ENCODE peak calls at places on chromosomes 3 and 15, in eight cellular contexts. Q is CD4-positive, alpha-beta T cell; Y is spleen; S is A549; U is WERI-Rb-1; L is Calu3; R is uterus; G is foreskin fibroblast. J is an unnamed sample.

GRCh38 chr3:70984756-70985155 is 598.8 kb downstream of the FOXP1 start:
- DNase-seq in Q (no peak), Y (no peak), S (no peak), U (no peak), L (no peak), R (no peak), G (peak), J (no peak)

GRCh38 chr3:27659279-27660021 is 62.7 kb downstream of the EOMES start:
- DNase-seq in Q (peak), Y (no peak), S (peak), U (peak), L (peak), R (peak), G (peak), J (no peak)

GRCh38 chr15:77632760-77633133 is at the start of gene LINGO1:
- DNase-seq in Q (no peak), Y (no peak), S (peak), U (no peak), L (peak), R (no peak), G (peak), J (no peak)

GRCh38 chr3:13878711-13879101 is 1.2 kb downstream of the WNT7A start:
- DNase-seq in Q (no peak), Y (no peak), S (peak), U (peak), L (peak), R (no peak), G (no peak), J (no peak)

GRCh38 chr3:98893740-98894139 is 7.8 kb downstream of the DCBLD2 start:
- DNase-seq in Q (no peak), Y (no peak), S (no peak), U (peak), L (no peak), R (no peak), G (peak), J (no peak)

GRCh38 chr3:48966876-48967361 is 23.1 kb upstream of the P4HTM start:
- DNase-seq in Q (no peak), Y (no peak), S (no peak), U (no peak), L (no peak), R (no peak), G (no peak), J (no peak)

GRCh38 chr3:17973559-17973906 is 231.1 kb upstream of the TBC1D5 start:
- DNase-seq in Q (no peak), Y (no peak), S (no peak), U (no peak), L (no peak), R (no peak), G (no peak), J (no peak)

GRCh38 chr15:60766391-60767128 is 287.6 kb upstream of the ICE2 start:
- DNase-seq in Q (no peak), Y (no peak), S (no peak), U (no peak), L (no peak), R (no peak), G (no peak), J (no peak)

GRCh38 chr3:24181256-24181655 is 236.2 kb downstream of the NR1D2 start:
- DNase-seq in Q (no peak), Y (no peak), S (no peak), U (no peak), L (peak), R (no peak), G (no peak), J (no peak)

GRCh38 chr3:18424213-18424861 is 802 bp downstream of the SATB1 start:
- DNase-seq in Q (no peak), Y (peak), S (no peak), U (peak), L (no peak), R (peak), G (no peak), J (no peak)

GRCh38 chr3:150292891-150293290 is 115.2 kb upstream of the TSC22D2 start:
- DNase-seq in Q (no peak), Y (no peak), S (no peak), U (no peak), L (no peak), R (no peak), G (peak), J (no peak)

GRCh38 chr15:90845201-90845949 is 23.0 kb upstream of the FURIN start:
- DNase-seq in Q (no peak), Y (peak), S (peak), U (no peak), L (no peak), R (no peak), G (peak), J (no peak)

GRCh38 chr15:30997270-30997669 is 5.8 kb upstream of the MTMR10 start:
- DNase-seq in Q (no peak), Y (no peak), S (no peak), U (no peak), L (no peak), R (no peak), G (no peak), J (no peak)

GRCh38 chr15:62020576-62021160 is 39.6 kb downstream of the VPS13C start:
- DNase-seq in Q (no peak), Y (no peak), S (no peak), U (no peak), L (no peak), R (no peak), G (peak), J (no peak)

GRCh38 chr3:120368172-120368571 is 19.0 kb upstream of the LRRC58 start:
- DNase-seq in Q (no peak), Y (no peak), S (no peak), U (no peak), L (no peak), R (no peak), G (no peak), J (no peak)

GRCh38 chr3:114519415-114519814 is 225.6 kb downstream of the TIGIT start:
- DNase-seq in Q (no peak), Y (no peak), S (peak), U (no peak), L (peak), R (no peak), G (peak), J (no peak)

GRCh38 chr3:61239871-61240270 is 11.4 kb downstream of the FHIT start:
- DNase-seq in Q (no peak), Y (no peak), S (no peak), U (no peak), L (no peak), R (peak), G (peak), J (no peak)

GRCh38 chr15:90104551-90104950 is 2.3 kb upstream of the IDH2 start:
- DNase-seq in Q (no peak), Y (peak), S (no peak), U (no peak), L (peak), R (no peak), G (no peak), J (no peak)

GRCh38 chr3:113193298-113193697 is 18.1 kb upstream of the BOC start:
- DNase-seq in Q (no peak), Y (no peak), S (no peak), U (peak), L (no peak), R (no peak), G (no peak), J (no peak)

GRCh38 chr3:42369304-42369703 is 41.1 kb downstream of the LYZL4 start:
- DNase-seq in Q (no peak), Y (no peak), S (no peak), U (no peak), L (no peak), R (no peak), G (no peak), J (no peak)

GRCh38 chr3:61526307-61526706 is 35.1 kb upstream of the PTPRG start:
- DNase-seq in Q (no peak), Y (no peak), S (no peak), U (no peak), L (no peak), R (no peak), G (no peak), J (no peak)

GRCh38 chr15:92934706-92935105 is 34.6 kb downstream of the CHD2 start:
- DNase-seq in Q (no peak), Y (no peak), S (no peak), U (no peak), L (no peak), R (no peak), G (no peak), J (no peak)

GRCh38 chr15:77905301-77905920 is 172.1 kb downstream of the TBC1D2B start:
- DNase-seq in Q (no peak), Y (peak), S (no peak), U (no peak), L (no peak), R (peak), G (no peak), J (no peak)

GRCh38 chr3:148329481-148330220 is 368.1 kb upstream of the AGTR1 start:
- DNase-seq in Q (no peak), Y (no peak), S (no peak), U (no peak), L (no peak), R (no peak), G (peak), J (no peak)

GRCh38 chr3:9770276-9770812 is 597 bp upstream of the CAMK1 start:
- DNase-seq in Q (no peak), Y (no peak), S (no peak), U (no peak), L (peak), R (peak), G (peak), J (peak)

GRCh38 chr15:48617619-48618018 is 27.9 kb downstream of the FBN1 start:
- DNase-seq in Q (no peak), Y (peak), S (no peak), U (no peak), L (no peak), R (peak), G (peak), J (no peak)

GRCh38 chr3:52532517-52532837 is 1.2 kb downstream of the NT5DC2 start:
- DNase-seq in Q (no peak), Y (peak), S (no peak), U (no peak), L (peak), R (peak), G (peak), J (no peak)

GRCh38 chr15:71781179-71781964 is 29.0 kb upstream of the NR2E3 start:
- DNase-seq in Q (no peak), Y (no peak), S (no peak), U (no peak), L (no peak), R (no peak), G (peak), J (no peak)

GRCh38 chr3:115792206-115792955 is 169.1 kb downstream of the GAP43 start:
- DNase-seq in Q (peak), Y (no peak), S (no peak), U (no peak), L (peak), R (no peak), G (peak), J (no peak)

GRCh38 chr3:141271279-141272033 is 39.8 kb downstream of the PXYLP1 start:
- DNase-seq in Q (no peak), Y (no peak), S (no peak), U (no peak), L (no peak), R (no peak), G (no peak), J (no peak)

GRCh38 chr3:129278970-129279906 is 568 bp downstream of the HMCES start:
- DNase-seq in Q (peak), Y (peak), S (peak), U (peak), L (peak), R (peak), G (peak), J (no peak)

GRCh38 chr15:22263738-22264137 is 183.4 kb downstream of the OR4M2 start:
- DNase-seq in Q (no peak), Y (no peak), S (no peak), U (no peak), L (no peak), R (no peak), G (no peak), J (no peak)

GRCh38 chr3:29064085-29064484 is 216.8 kb upstream of the RBMS3 start:
- DNase-seq in Q (no peak), Y (no peak), S (no peak), U (no peak), L (no peak), R (no peak), G (peak), J (no peak)

GRCh38 chr3:41117398-41117870 is 81.9 kb upstream of the CTNNB1 start:
- DNase-seq in Q (peak), Y (peak), S (no peak), U (no peak), L (peak), R (peak), G (peak), J (peak)

GRCh38 chr3:155418426-155418825 is 124.9 kb upstream of the STRIT1 start:
- DNase-seq in Q (no peak), Y (no peak), S (no peak), U (no peak), L (no peak), R (no peak), G (peak), J (no peak)

GRCh38 chr3:23490459-23490858 is 287.3 kb downstream of the UBE2E2 start:
- DNase-seq in Q (no peak), Y (no peak), S (no peak), U (no peak), L (no peak), R (no peak), G (peak), J (no peak)

GRCh38 chr15:34331809-34332208 is 5.8 kb downstream of the SLC12A6 start:
- DNase-seq in Q (no peak), Y (no peak), S (no peak), U (no peak), L (no peak), R (no peak), G (no peak), J (no peak)

GRCh38 chr15:35307026-35307425 is 221.9 kb upstream of the NANOGP8 start:
- DNase-seq in Q (no peak), Y (no peak), S (no peak), U (no peak), L (no peak), R (no peak), G (no peak), J (no peak)

GRCh38 chr15:52023169-52023922 is 4.3 kb downstream of the MAPK6 start:
- DNase-seq in Q (no peak), Y (no peak), S (no peak), U (no peak), L (no peak), R (no peak), G (no peak), J (no peak)

GRCh38 chr15:52019394-52020252 is 604 bp downstream of the MAPK6 start:
- DNase-seq in Q (peak), Y (peak), S (peak), U (peak), L (peak), R (peak), G (peak), J (peak)

GRCh38 chr15:52020253-52021085 is 1.4 kb downstream of the MAPK6 start:
- DNase-seq in Q (no peak), Y (no peak), S (no peak), U (no peak), L (no peak), R (no peak), G (peak), J (no peak)

GRCh38 chr15:52021892-52022540 is 3.0 kb downstream of the MAPK6 start:
- DNase-seq in Q (no peak), Y (no peak), S (no peak), U (no peak), L (no peak), R (no peak), G (no peak), J (no peak)

GRCh38 chr15:52021128-52021671 is 2.2 kb downstream of the MAPK6 start:
- DNase-seq in Q (peak), Y (no peak), S (peak), U (no peak), L (peak), R (peak), G (peak), J (peak)
- TF ChIP-seq CTCF in Q (no peak), Y (no peak), S (no peak), U (no peak), L (no peak), R (no peak), G (no peak), J (no peak)

GRCh38 chr15:68315035-68315434 is 37.5 kb downstream of the FEM1B start:
- DNase-seq in Q (no peak), Y (no peak), S (no peak), U (no peak), L (no peak), R (no peak), G (no peak), J (no peak)

GRCh38 chr15:68316061-68316804 is 38.7 kb downstream of the FEM1B start:
- DNase-seq in Q (no peak), Y (peak), S (no peak), U (peak), L (peak), R (peak), G (no peak), J (peak)

GRCh38 chr15:68314563-68314962 is 37.0 kb downstream of the FEM1B start:
- DNase-seq in Q (no peak), Y (peak), S (no peak), U (no peak), L (no peak), R (peak), G (no peak), J (peak)

GRCh38 chr15:68313501-68314390 is 36.2 kb downstream of the FEM1B start:
- DNase-seq in Q (no peak), Y (peak), S (no peak), U (no peak), L (no peak), R (peak), G (no peak), J (no peak)

DNA sequence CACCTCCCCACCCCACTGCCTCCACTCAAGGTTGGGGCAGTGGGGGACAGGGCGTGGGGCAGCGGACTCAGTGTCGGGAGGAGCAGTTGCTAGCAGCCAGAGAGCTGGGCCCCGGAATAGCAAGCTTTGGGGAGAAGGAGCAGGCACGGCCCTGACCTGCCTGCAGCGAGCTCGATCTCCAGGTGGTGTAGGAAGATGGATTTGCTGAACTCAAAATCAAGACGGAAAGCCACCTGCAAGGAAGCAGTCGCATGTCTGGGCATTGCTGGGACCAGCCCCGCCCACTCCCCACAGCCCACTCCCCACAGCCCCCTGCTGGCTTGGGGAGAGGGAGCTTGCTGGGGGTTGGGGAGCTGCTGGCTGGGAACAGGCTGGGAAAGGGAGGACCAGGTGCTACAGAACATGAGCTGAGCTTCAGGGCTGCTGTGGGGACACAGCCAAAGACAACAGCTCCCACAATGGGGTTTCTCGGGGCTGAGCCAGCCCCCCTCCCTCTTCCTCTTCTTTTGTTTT is 38.0 kb downstream of the FEM1B start:
- DNase-seq in Q (no peak), Y (peak), S (no peak), U (no peak), L (no peak), R (peak), G (no peak), J (peak)
- TF ChIP-seq CTCF in Q (no peak), Y (no peak), S (no peak), U (no peak), L (no peak), R (no peak), G (no peak), J (no peak)

DNA sequence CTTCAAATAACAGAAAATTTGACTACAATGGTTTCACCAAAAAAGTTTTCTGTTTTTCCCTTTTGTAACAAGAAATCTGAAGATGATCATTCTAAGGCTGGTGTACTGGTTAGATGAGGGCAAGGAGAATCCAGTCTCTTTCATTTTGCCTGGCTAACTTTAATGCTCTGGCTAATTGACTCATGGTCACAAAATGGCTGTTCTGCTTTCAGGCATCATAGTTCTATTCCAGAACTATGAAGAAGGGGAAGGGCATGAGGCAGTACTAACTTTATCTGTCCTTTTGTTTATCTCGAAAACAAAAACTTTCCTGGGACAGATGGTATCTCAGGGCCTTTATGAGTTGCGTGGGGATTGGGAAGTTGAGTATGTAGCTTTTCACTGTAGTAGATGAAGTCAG is 50.4 kb downstream of the SLC25A26 start:
- DNase-seq in Q (no peak), Y (no peak), S (no peak), U (no peak), L (no peak), R (no peak), G (no peak), J (no peak)
- TF ChIP-seq CTCF in Q (no peak), Y (no peak), S (no peak), U (no peak), L (no peak), R (no peak), G (no peak), J (no peak)

DNA sequence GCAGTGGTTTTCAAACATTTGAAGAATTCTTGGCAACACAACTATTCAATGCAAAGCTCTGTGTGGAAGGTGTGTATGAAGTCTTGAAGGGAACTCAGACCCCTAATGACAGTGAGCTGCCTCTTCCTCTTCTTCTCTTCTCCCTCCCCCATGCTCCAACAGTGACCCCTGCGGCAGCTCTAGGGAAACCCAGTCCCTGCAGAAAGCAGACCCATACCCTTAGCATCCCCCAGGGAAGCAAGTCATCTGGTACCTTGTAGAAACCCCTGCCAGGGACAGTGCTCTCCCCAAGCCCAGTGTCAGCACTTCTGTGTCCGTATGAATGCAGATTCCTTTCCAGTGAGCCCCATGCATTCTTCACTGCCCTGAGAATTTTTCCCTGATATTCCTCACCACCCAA is 442.3 kb downstream of the EPHB1 start:
- DNase-seq in Q (no peak), Y (no peak), S (no peak), U (no peak), L (no peak), R (no peak), G (no peak), J (no peak)
- TF ChIP-seq CTCF in Q (no peak), Y (no peak), S (no peak), U (peak), L (no peak), R (no peak), G (no peak), J (no peak)